ENCODE peak calls at places on chromosomes 13 and 19, in five cellular contexts. One of them, this sample, is unnamed.

GRCh38 chr19:40521276-40521675 is 54.5 kb downstream of the SPTBN4 start:
- DNase-seq in left lung: no peak
- DNase-seq in psoas muscle: no peak
- DNase-seq in IMR-90: peak; percentile 29
- DNase-seq in left ventricle myocardium inferior: no peak
- DNase-seq in this sample: no peak

GRCh38 chr13:77516342-77516789 is 19.1 kb upstream of the SCEL start:
- DNase-seq in left lung: no peak
- DNase-seq in psoas muscle: no peak
- DNase-seq in IMR-90: peak; percentile 44
- DNase-seq in left ventricle myocardium inferior: no peak
- DNase-seq in this sample: no peak

GRCh38 chr13:72062566-72062965 is 195.6 kb upstream of the DACH1 start:
- DNase-seq in left lung: no peak
- DNase-seq in psoas muscle: peak; percentile 9
- DNase-seq in IMR-90: no peak
- DNase-seq in left ventricle myocardium inferior: peak; percentile 14
- DNase-seq in this sample: peak; percentile 21

GRCh38 chr19:4744451-4745170 is 21.0 kb upstream of the DPP9 start:
- DNase-seq in left lung: no peak
- DNase-seq in psoas muscle: no peak
- DNase-seq in IMR-90: peak; percentile 95
- DNase-seq in left ventricle myocardium inferior: no peak
- DNase-seq in this sample: no peak

GRCh38 chr13:66888698-66889097 is 341.4 kb downstream of the PCDH9 start:
- DNase-seq in left lung: no peak
- DNase-seq in psoas muscle: no peak
- DNase-seq in IMR-90: peak; percentile 18
- DNase-seq in left ventricle myocardium inferior: no peak
- DNase-seq in this sample: no peak

GRCh38 chr19:12994701-12995595 is at the start of gene NFIX:
- DNase-seq in left lung: peak; percentile 88
- DNase-seq in psoas muscle: peak; percentile 79
- DNase-seq in IMR-90: peak; percentile 39
- DNase-seq in left ventricle myocardium inferior: peak; percentile 81
- DNase-seq in this sample: peak; percentile 86

GRCh38 chr13:33069365-33069764 is 53.1 kb downstream of the KL start:
- DNase-seq in left lung: no peak
- DNase-seq in psoas muscle: no peak
- DNase-seq in IMR-90: no peak
- DNase-seq in left ventricle myocardium inferior: no peak
- DNase-seq in this sample: no peak

GRCh38 chr13:35699805-35700204 is 223.3 kb upstream of the MAB21L1 start:
- DNase-seq in left lung: no peak
- DNase-seq in psoas muscle: peak; percentile 45
- DNase-seq in IMR-90: peak; percentile 66
- DNase-seq in left ventricle myocardium inferior: no peak
- DNase-seq in this sample: no peak

GRCh38 chr19:10173527-10173926 is 21.2 kb downstream of the DNMT1 start:
- DNase-seq in left lung: peak; percentile 11
- DNase-seq in psoas muscle: no peak
- DNase-seq in IMR-90: peak; percentile 50
- DNase-seq in left ventricle myocardium inferior: no peak
- DNase-seq in this sample: no peak

DNA sequence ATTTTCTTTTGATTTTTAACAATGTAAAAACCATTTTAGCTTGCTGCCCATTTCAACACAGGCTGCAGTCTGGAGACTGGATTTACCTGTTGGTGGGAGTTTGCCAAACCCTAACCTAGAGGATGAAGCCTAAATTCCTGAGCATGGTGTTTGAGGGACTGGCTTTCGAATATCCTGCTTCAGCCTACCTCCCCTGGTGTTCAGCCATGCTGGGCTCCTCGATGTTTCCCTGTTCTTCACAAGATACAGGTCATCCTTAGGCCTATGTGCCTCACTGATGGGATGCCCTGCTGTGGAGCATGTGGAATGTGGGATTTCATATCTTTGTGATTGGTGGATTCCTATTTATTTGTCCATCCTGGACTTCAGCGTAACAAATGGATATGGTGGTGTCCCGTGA is 20.4 kb upstream of the ERCC5 start:
- DNase-seq in left lung: no peak
- DNase-seq in psoas muscle: no peak
- DNase-seq in IMR-90: no peak
- DNase-seq in left ventricle myocardium inferior: no peak
- DNase-seq in this sample: no peak
- H3K27ac ChIP-seq in left lung: no peak overlapping the region
- H3K27ac ChIP-seq in psoas muscle: no peak overlapping the region
- H3K27ac ChIP-seq in IMR-90: peak overlapping the region; percentile 75
- H3K27ac ChIP-seq in left ventricle myocardium inferior: no peak overlapping the region
- H3K27ac ChIP-seq in this sample: no peak overlapping the region

GRCh38 chr13:98999635-98999952 is 21.7 kb upstream of the DOCK9 start:
- DNase-seq in left lung: no peak
- DNase-seq in psoas muscle: no peak
- DNase-seq in IMR-90: peak; percentile 19
- DNase-seq in left ventricle myocardium inferior: no peak
- DNase-seq in this sample: no peak
- TF ChIP-seq CTCF in left lung: no peak
- TF ChIP-seq CTCF in psoas muscle: no peak
- TF ChIP-seq CTCF in IMR-90: no peak
- TF ChIP-seq CTCF in left ventricle myocardium inferior: no peak
- TF ChIP-seq CTCF in this sample: no peak

DNA sequence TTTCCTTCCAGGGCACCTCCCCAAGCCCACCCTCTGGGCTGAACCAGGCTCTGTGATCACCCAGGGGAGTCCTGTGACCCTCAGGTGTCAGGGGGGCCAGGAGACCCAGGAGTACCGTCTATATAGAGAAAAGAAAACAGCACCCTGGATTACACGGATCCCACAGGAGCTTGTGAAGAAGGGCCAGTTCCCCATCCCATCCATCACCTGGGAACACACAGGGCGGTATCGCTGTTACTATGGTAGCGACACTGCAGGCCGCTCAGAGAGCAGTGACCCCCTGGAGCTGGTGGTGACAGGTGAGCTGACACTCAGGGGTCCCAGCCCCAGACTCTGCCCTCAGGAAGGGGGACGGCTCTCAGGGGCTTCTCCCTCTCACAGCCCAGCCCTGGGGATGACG is 1.2 kb downstream of the LILRB1 start:
- DNase-seq in left lung: no peak
- DNase-seq in psoas muscle: no peak
- DNase-seq in IMR-90: no peak
- DNase-seq in left ventricle myocardium inferior: no peak
- DNase-seq in this sample: no peak
- H3K9me3 ChIP-seq in left lung: no peaks in the 10 kb centered on the region
- H3K9me3 ChIP-seq in psoas muscle: no peaks in the 10 kb centered on the region
- H3K9me3 ChIP-seq in IMR-90: peaks cover 23% of the 10 kb centered on the region
- H3K9me3 ChIP-seq in left ventricle myocardium inferior: no peaks in the 10 kb centered on the region
- H3K9me3 ChIP-seq in this sample: no peaks in the 10 kb centered on the region

GRCh38 chr19:39403331-39404312 is 3.0 kb upstream of the ZFP36 start:
- DNase-seq in left lung: peak; percentile 100
- DNase-seq in psoas muscle: peak; percentile 100
- DNase-seq in IMR-90: peak; percentile 99
- DNase-seq in left ventricle myocardium inferior: peak; percentile 98
- DNase-seq in this sample: peak; percentile 86

GRCh38 chr19:39402417-39403297 is 4.0 kb upstream of the ZFP36 start:
- DNase-seq in left lung: peak; percentile 96
- DNase-seq in psoas muscle: peak; percentile 97
- DNase-seq in IMR-90: peak; percentile 93
- DNase-seq in left ventricle myocardium inferior: peak; percentile 94
- DNase-seq in this sample: peak; percentile 92

GRCh38 chr19:39400997-39401548 is 5.6 kb upstream of the ZFP36 start:
- DNase-seq in left lung: no peak
- DNase-seq in psoas muscle: no peak
- DNase-seq in IMR-90: no peak
- DNase-seq in left ventricle myocardium inferior: no peak
- DNase-seq in this sample: no peak

GRCh38 chr19:39399684-39400465 is 6.8 kb upstream of the ZFP36 start:
- DNase-seq in left lung: no peak
- DNase-seq in psoas muscle: no peak
- DNase-seq in IMR-90: no peak
- DNase-seq in left ventricle myocardium inferior: no peak
- DNase-seq in this sample: no peak

DNA sequence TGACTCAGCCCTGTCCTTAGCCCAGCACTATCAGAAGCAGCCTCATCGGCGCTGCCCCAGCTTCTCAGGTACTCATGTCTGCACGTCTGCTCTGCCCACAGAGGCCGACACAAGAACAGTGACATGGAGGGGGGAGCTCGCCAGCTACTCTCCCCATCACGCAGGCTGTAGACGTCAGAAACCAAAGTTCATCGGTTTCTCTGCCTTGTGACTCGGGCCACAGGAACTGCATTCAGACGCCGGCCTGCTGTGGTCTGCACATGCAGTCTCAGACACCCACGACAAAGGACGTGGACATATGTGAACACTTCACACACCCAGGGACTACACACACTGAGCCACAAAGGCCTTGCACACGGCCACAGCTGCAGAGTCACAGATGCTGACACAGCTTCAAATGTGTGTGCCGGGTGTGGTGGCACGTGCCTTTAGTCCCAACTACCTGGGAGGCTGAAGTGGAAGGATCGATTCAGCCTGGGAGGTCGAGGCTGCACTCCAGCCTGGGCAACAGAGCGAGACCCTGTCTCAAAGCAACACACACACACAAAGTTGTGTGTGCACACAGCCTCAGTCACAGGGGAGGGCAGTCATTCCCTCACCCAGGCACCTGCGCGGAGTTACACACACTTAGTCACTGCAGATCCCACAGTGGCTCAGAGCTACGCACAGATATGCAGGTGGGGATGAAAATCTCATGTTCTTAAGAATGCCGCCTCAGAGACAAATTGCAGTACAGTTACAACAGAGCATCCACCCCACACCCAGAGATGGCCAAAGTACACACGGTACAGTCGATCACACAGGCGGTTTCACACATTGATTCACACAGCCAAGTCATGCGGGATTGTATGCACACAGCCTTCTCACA is 4.9 kb upstream of the ZFP36 start:
- DNase-seq in left lung: no peak
- DNase-seq in psoas muscle: peak; percentile 51
- DNase-seq in IMR-90: peak; percentile 89
- DNase-seq in left ventricle myocardium inferior: no peak
- DNase-seq in this sample: peak; percentile 72
- H3K27ac ChIP-seq in left lung: peak overlapping the region; percentile 96
- H3K27ac ChIP-seq in psoas muscle: peak overlapping the region; percentile 96
- H3K27ac ChIP-seq in IMR-90: peak overlapping the region; percentile 95
- H3K27ac ChIP-seq in left ventricle myocardium inferior: peak overlapping the region; percentile 99
- H3K27ac ChIP-seq in this sample: peak overlapping the region; percentile 92

GRCh38 chr19:46887240-46887782 is 26.5 kb downstream of the ARHGAP35 start:
- DNase-seq in left lung: no peak
- DNase-seq in psoas muscle: no peak
- DNase-seq in IMR-90: no peak
- DNase-seq in left ventricle myocardium inferior: no peak
- DNase-seq in this sample: no peak

GRCh38 chr19:46885411-46885810 is 24.6 kb downstream of the ARHGAP35 start:
- DNase-seq in left lung: no peak
- DNase-seq in psoas muscle: no peak
- DNase-seq in IMR-90: no peak
- DNase-seq in left ventricle myocardium inferior: no peak
- DNase-seq in this sample: no peak

GRCh38 chr19:46892252-46893179 is 31.7 kb downstream of the ARHGAP35 start:
- DNase-seq in left lung: no peak
- DNase-seq in psoas muscle: no peak
- DNase-seq in IMR-90: no peak
- DNase-seq in left ventricle myocardium inferior: no peak
- DNase-seq in this sample: no peak

GRCh38 chr19:46886546-46887239 is 25.9 kb downstream of the ARHGAP35 start:
- DNase-seq in left lung: no peak
- DNase-seq in psoas muscle: no peak
- DNase-seq in IMR-90: peak; percentile 30
- DNase-seq in left ventricle myocardium inferior: no peak
- DNase-seq in this sample: no peak

DNA sequence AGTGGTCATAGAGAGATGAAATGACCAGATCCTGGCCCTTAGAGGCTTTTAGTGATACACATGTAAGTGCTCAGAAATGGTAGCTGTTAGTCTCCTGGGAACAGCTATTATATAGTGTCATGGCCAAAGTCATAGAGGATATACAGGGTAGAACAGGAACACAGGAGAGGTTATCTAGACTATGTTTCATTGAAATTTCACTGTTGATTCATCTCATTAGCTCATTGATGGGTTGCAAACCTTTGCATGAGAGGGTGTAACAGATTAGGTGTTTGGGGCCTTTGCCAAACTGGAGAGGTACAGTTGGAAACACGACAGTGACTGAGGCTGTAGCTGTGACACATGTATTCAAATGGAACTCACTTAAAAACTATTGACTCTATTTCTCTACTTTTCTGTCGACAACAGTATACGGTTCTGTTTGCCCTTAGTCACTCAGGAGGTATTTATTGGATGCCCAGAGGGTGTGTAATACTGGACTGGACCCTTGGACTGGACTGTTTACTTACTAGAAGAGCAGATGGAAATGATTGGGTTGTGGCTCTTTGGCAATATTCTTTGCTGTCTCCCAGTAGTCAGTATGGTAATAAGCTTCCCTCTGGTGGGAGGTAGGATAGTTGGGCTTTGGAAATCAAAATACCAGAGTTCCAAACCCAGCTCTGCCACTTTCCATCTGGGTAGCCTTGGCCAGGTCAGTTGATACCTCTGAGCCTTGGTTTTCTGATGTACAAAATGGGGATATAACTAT is 29.8 kb downstream of the ARHGAP35 start:
- DNase-seq in left lung: no peak
- DNase-seq in psoas muscle: no peak
- DNase-seq in IMR-90: peak; percentile 92
- DNase-seq in left ventricle myocardium inferior: no peak
- DNase-seq in this sample: no peak
- TF ChIP-seq CTCF in left lung: no peak
- TF ChIP-seq CTCF in psoas muscle: no peak
- TF ChIP-seq CTCF in IMR-90: no peak
- TF ChIP-seq CTCF in left ventricle myocardium inferior: no peak
- TF ChIP-seq CTCF in this sample: no peak

GRCh38 chr19:19782783-19783182 is 38.8 kb downstream of the ZNF506 start:
- DNase-seq in left lung: no peak
- DNase-seq in psoas muscle: no peak
- DNase-seq in IMR-90: no peak
- DNase-seq in left ventricle myocardium inferior: no peak
- DNase-seq in this sample: no peak
- H3K9me3 ChIP-seq in left lung: peaks cover 52% of the 10 kb centered on the region
- H3K9me3 ChIP-seq in psoas muscle: no peaks in the 10 kb centered on the region
- H3K9me3 ChIP-seq in IMR-90: peaks cover 3% of the 10 kb centered on the region
- H3K9me3 ChIP-seq in left ventricle myocardium inferior: no peaks in the 10 kb centered on the region
- H3K9me3 ChIP-seq in this sample: no peaks in the 10 kb centered on the region

This sample was measured in pancreas.